ENCODE peak calls at places on chromosome 4, in four cellular contexts. One of them, this sample, is unnamed.

GRCh38 chr4:125303058-125303457 is 11.7 kb upstream of the FAT4 start:
- DNase-seq in ovary: no peak
- DNase-seq in transverse colon: no peak
- DNase-seq in A549: no peak
- DNase-seq in this sample: no peak

GRCh38 chr4:144715230-144715629 is 69.3 kb downstream of the HHIP start:
- DNase-seq in transverse colon: no peak
- DNase-seq in A549: no peak
- DNase-seq in ovary: no peak
- DNase-seq in this sample: no peak

GRCh38 chr4:121176082-121176706 is 12.1 kb upstream of the TNIP3 start:
- DNase-seq in ovary: no peak
- DNase-seq in A549: no peak
- DNase-seq in transverse colon: no peak
- DNase-seq in this sample: no peak

GRCh38 chr4:103996637-103997036 is 276.9 kb upstream of the TACR3 start:
- DNase-seq in A549: peak; percentile 71
- DNase-seq in transverse colon: no peak
- DNase-seq in ovary: no peak
- DNase-seq in this sample: no peak

GRCh38 chr4:27764526-27764837 is 903.8 kb downstream of the STIM2 start:
- DNase-seq in ovary: no peak
- DNase-seq in transverse colon: no peak
- DNase-seq in A549: no peak
- DNase-seq in this sample: no peak

GRCh38 chr4:147901886-147902285 is 170.0 kb downstream of the ARHGAP10 start:
- DNase-seq in transverse colon: no peak
- DNase-seq in A549: no peak
- DNase-seq in ovary: no peak
- DNase-seq in this sample: no peak

GRCh38 chr4:56739104-56739777 is 58.1 kb upstream of the HOPX start:
- DNase-seq in ovary: no peak
- DNase-seq in transverse colon: no peak
- DNase-seq in A549: no peak
- DNase-seq in this sample: no peak

GRCh38 chr4:132063829-132064228 is 1085.3 kb upstream of the PCDH10 start:
- DNase-seq in A549: no peak
- DNase-seq in ovary: no peak
- DNase-seq in transverse colon: no peak
- DNase-seq in this sample: no peak

GRCh38 chr4:77174426-77174825 is 17.4 kb downstream of the CCNG2 start:
- DNase-seq in ovary: no peak
- DNase-seq in A549: no peak
- DNase-seq in transverse colon: no peak
- DNase-seq in this sample: no peak

GRCh38 chr4:189087981-189088380 is 852.7 kb upstream of the FRG1 start:
- DNase-seq in ovary: no peak
- DNase-seq in A549: no peak
- DNase-seq in transverse colon: no peak
- DNase-seq in this sample: no peak

GRCh38 chr4:3520276-3520675 is 11.9 kb downstream of the LRPAP1 start:
- DNase-seq in transverse colon: no peak
- DNase-seq in ovary: no peak
- DNase-seq in A549: no peak
- DNase-seq in this sample: no peak

GRCh38 chr4:88659061-88659889 is 38.4 kb downstream of the NAP1L5 start:
- DNase-seq in A549: peak; percentile 67
- DNase-seq in ovary: peak; percentile 22
- DNase-seq in transverse colon: peak; percentile 45
- DNase-seq in this sample: no peak

GRCh38 chr4:153950100-153950979 is 161.5 kb upstream of the SFRP2 start:
- DNase-seq in A549: no peak
- DNase-seq in transverse colon: peak; percentile 31
- DNase-seq in ovary: no peak
- DNase-seq in this sample: no peak

GRCh38 chr4:163748474-163748873 is 254.0 kb downstream of the TMA16 start:
- DNase-seq in transverse colon: no peak
- DNase-seq in ovary: no peak
- DNase-seq in A549: peak; percentile 19
- DNase-seq in this sample: no peak

GRCh38 chr4:73067971-73068394 is 1.5 kb downstream of the COX18 start:
- DNase-seq in A549: no peak
- DNase-seq in transverse colon: no peak
- DNase-seq in ovary: no peak
- DNase-seq in this sample: no peak

GRCh38 chr4:152090543-152090942 is 329.7 kb upstream of the GATB start:
- DNase-seq in ovary: no peak
- DNase-seq in A549: no peak
- DNase-seq in transverse colon: no peak
- DNase-seq in this sample: no peak

GRCh38 chr4:13905543-13905942 is 278.0 kb upstream of the BOD1L1 start:
- DNase-seq in transverse colon: no peak
- DNase-seq in A549: peak; percentile 42
- DNase-seq in ovary: no peak
- DNase-seq in this sample: no peak

GRCh38 chr4:13910556-13910955 is 283.0 kb upstream of the BOD1L1 start:
- DNase-seq in A549: no peak
- DNase-seq in ovary: no peak
- DNase-seq in transverse colon: no peak
- DNase-seq in this sample: no peak

GRCh38 chr4:13906727-13907126 is 279.2 kb upstream of the BOD1L1 start:
- DNase-seq in ovary: no peak
- DNase-seq in A549: no peak
- DNase-seq in transverse colon: no peak
- DNase-seq in this sample: no peak

GRCh38 chr4:13908455-13908854 is 280.9 kb upstream of the BOD1L1 start:
- DNase-seq in ovary: no peak
- DNase-seq in A549: no peak
- DNase-seq in transverse colon: no peak
- DNase-seq in this sample: no peak

DNA sequence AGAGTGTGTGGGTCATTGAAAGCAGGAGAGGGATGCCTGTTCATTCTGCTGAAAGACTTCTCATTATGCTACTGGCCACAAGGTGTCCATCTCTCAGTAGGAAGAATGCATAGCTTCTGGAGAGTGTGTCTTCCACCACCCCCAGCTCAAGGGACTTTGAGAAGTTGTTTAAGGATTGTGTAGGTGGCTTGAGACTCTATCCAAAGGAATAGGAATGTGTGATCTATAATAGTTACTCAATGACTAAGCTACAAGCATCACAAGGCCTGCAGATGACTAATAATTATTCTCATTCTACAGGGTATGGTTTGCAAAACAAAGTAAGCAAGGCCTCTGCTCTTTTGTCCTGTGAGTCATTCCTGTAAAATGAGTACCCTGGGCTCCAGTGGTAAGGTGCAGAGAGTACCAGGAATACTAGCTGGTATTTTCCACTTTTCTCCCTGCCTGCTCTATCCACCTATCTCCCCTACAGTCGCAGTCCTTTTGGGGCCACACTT is 279.8 kb upstream of the BOD1L1 start:
- DNase-seq in ovary: no peak
- DNase-seq in transverse colon: no peak
- DNase-seq in A549: peak; percentile 96
- DNase-seq in this sample: no peak
- TF ChIP-seq EP300 in ovary: no peak
- TF ChIP-seq EP300 in transverse colon: no peak
- TF ChIP-seq EP300 in A549: peak; percentile 95
- TF ChIP-seq EP300 in this sample: no peak

GRCh38 chr4:80171251-80171650 is 26.1 kb upstream of the PRDM8 start:
- DNase-seq in transverse colon: no peak
- DNase-seq in ovary: no peak
- DNase-seq in A549: no peak
- DNase-seq in this sample: no peak
- H3K4me3 ChIP-seq in transverse colon: no peak overlapping the region
- H3K4me3 ChIP-seq in ovary: no peak overlapping the region
- H3K4me3 ChIP-seq in A549: no peak overlapping the region
- H3K4me3 ChIP-seq in this sample: no peak overlapping the region

DNA sequence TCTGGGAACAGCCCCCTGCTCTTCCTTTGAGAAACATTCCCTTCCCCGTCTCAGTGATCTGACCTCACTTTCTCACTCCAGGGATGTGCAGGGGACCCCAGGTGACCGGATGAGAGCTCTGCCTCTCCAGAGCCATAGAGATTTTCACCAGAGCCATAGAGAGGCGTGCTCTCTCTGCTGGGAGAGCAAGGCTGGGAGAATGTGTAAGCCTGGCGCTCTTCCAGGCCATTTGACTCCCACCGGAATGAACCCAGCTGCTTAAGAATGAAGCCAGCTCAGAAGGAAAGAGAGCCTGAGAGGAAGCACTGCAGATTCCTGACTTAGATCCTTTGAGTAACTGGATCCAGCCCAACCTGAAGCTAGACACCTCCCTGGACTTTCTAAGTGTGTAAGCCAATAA is 106.4 kb downstream of the DHX15 start:
- DNase-seq in A549: no peak
- DNase-seq in transverse colon: no peak
- DNase-seq in ovary: peak; percentile 53
- DNase-seq in this sample: no peak
- H3K27ac ChIP-seq in A549: no peak overlapping the region
- H3K27ac ChIP-seq in transverse colon: no peak overlapping the region
- H3K27ac ChIP-seq in ovary: no peak overlapping the region
- H3K27ac ChIP-seq in this sample: no peak overlapping the region

GRCh38 chr4:170868191-170868590 is 778.4 kb upstream of the AADAT start:
- DNase-seq in A549: no peak
- DNase-seq in ovary: no peak
- DNase-seq in transverse colon: no peak
- DNase-seq in this sample: no peak

GRCh38 chr4:170875868-170876267 is 786.1 kb upstream of the AADAT start:
- DNase-seq in ovary: no peak
- DNase-seq in transverse colon: no peak
- DNase-seq in A549: peak; percentile 3
- DNase-seq in this sample: no peak

DNA sequence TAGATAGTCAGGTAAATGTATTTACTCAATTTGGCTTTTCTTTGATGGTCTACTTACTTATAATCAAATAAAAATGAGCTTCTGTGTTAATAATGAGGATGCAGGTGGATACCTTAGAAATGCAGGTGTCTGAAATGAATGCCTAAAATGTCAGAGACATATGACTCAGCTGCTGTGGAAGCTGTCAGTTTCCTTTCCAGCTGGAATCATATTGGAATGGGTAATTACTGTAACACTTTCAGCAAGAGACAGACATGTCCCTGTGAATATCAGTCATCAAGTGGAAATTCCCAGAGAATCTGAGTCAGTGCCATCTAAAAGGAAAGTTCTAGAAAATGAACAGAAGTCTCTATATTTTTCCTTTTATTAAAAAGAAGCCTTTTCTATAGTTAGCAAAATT is 783.0 kb upstream of the AADAT start:
- DNase-seq in A549: no peak
- DNase-seq in ovary: no peak
- DNase-seq in transverse colon: no peak
- DNase-seq in this sample: no peak
- TF ChIP-seq EP300 in A549: no peak
- TF ChIP-seq EP300 in ovary: no peak
- TF ChIP-seq EP300 in transverse colon: no peak
- TF ChIP-seq EP300 in this sample: no peak